ENCODE peak calls at places on chromosome 2, in seven cellular contexts. L is psoas muscle; A is NCI-H146; D is activated CD8-positive, alpha-beta memory T cell treated with anti-CD3 and anti-CD28 coated beads for 24 hours; W is activated CD8-positive, alpha-beta T cell treated with anti-CD3 and anti-CD28 coated beads, Interleukin-2, amount 10 ng/mL, durations not matched to agents 7 days and 5 days; I is dorsolateral prefrontal cortex; F is body of pancreas. V is an unnamed sample.

GRCh38 chr2:239723486-239724193 is 301.5 kb downstream of the NDUFA10 start:
- DNase-seq in L (no peak), W (no peak), D (peak; percentile 40), F (no peak), I (peak; percentile 8), A (no peak), V (no peak)

GRCh38 chr2:153388246-153388645 is 90.3 kb downstream of the RPRM start:
- DNase-seq in D (no peak), F (no peak), I (no peak), A (no peak), L (no peak), W (no peak), V (no peak)

GRCh38 chr2:105252271-105252670 is 10.7 kb downstream of the GPR45 start:
- DNase-seq in D (no peak), I (no peak), F (no peak), W (no peak), A (no peak), L (no peak), V (no peak)

GRCh38 chr2:38973266-38973665 is 83.6 kb downstream of the ARHGEF33 start:
- DNase-seq in L (no peak), F (no peak), D (no peak), A (no peak), W (no peak), I (no peak), V (no peak)

GRCh38 chr2:105329561-105330495 is at the start of gene TGFBRAP1:
- DNase-seq in A (peak; percentile 68), F (peak; percentile 54), D (peak; percentile 88), W (peak; percentile 58), I (peak; percentile 62), L (peak; percentile 69), V (peak; percentile 26)

GRCh38 chr2:241863021-241863954 is 4.6 kb upstream of the PDCD1 start:
- DNase-seq in W (peak; percentile 59), I (no peak), L (peak; percentile 44), A (no peak), D (peak; percentile 86), F (no peak), V (no peak)

GRCh38 chr2:5982911-5983310 is 290.7 kb downstream of the SOX11 start:
- DNase-seq in D (no peak), I (no peak), W (no peak), A (no peak), L (no peak), F (no peak), V (no peak)

GRCh38 chr2:207416936-207417718 is 112.6 kb upstream of the CREB1 start:
- DNase-seq in L (no peak), A (no peak), W (no peak), D (no peak), I (no peak), F (no peak), V (no peak)

V was measured in heart right ventricle.